ENCODE peak calls at places on chromosome 11, in nine cellular contexts. M is Panc1, H is HCT116, X is GM23338, Z is HepG2, P is prostate gland, D is transverse colon, U is endothelial cell of umbilical vein, B is breast epithelium. K is an unnamed sample.

GRCh38 chr11:66875376-66875775 is 18.5 kb downstream of the LRFN4 start:
- DNase-seq in M (no peak), H (no peak), X (no peak), Z (no peak), P (no peak), D (no peak), U (no peak), B (no peak), K (no peak)

GRCh38 chr11:30617762-30618161 is 31.6 kb upstream of the MPPED2 start:
- DNase-seq in M (no peak), H (no peak), X (peak; percentile 26), Z (no peak), P (no peak), D (no peak), U (no peak), B (no peak), K (no peak)

GRCh38 chr11:66293352-66293751 is 1.7 kb downstream of the TMEM151A start:
- DNase-seq in M (no peak), H (no peak), X (no peak), Z (no peak), P (no peak), D (no peak), U (no peak), B (no peak), K (no peak)

GRCh38 chr11:111635706-111636045 is 33.4 kb downstream of the SIK2 start:
- DNase-seq in M (no peak), H (no peak), X (no peak), Z (no peak), P (no peak), D (peak; percentile 24), U (no peak), B (no peak), K (no peak)

GRCh38 chr11:43830928-43831440 is 49.6 kb upstream of the ALKBH3 start:
- DNase-seq in M (peak; percentile 97), H (peak; percentile 98), X (no peak), Z (peak; percentile 82), P (no peak), D (peak; percentile 8), U (peak; percentile 93), B (no peak), K (no peak)

GRCh38 chr11:27649800-27650199 is 50.5 kb downstream of the BDNF start:
- DNase-seq in M (no peak), H (no peak), X (no peak), Z (no peak), P (no peak), D (no peak), U (no peak), B (no peak), K (no peak)

GRCh38 chr11:65355013-65355775 is 643 bp downstream of the TIGD3 start:
- DNase-seq in M (no peak), H (no peak), X (peak; percentile 64), Z (peak; percentile 15), P (no peak), D (peak; percentile 58), U (no peak), B (peak; percentile 55), K (no peak)

GRCh38 chr11:118872403-118872821 is 11.3 kb upstream of the CXCR5 start:
- DNase-seq in M (no peak), H (no peak), X (no peak), Z (no peak), P (no peak), D (peak; percentile 43), U (no peak), B (no peak), K (no peak)

GRCh38 chr11:101567086-101567485 is 16.7 kb downstream of the TRPC6 start:
- DNase-seq in M (no peak), H (no peak), X (peak; percentile 74), Z (no peak), P (no peak), D (no peak), U (no peak), B (no peak), K (no peak)

GRCh38 chr11:1448166-1448825 is 38.3 kb downstream of the MOB2 start:
- DNase-seq in M (no peak), H (no peak), X (no peak), Z (no peak), P (no peak), D (no peak), U (no peak), B (no peak), K (no peak)

GRCh38 chr11:43419460-43419859 is 60.7 kb downstream of the TTC17 start:
- DNase-seq in M (peak; percentile 15), H (peak; percentile 2), X (peak; percentile 59), Z (peak; percentile 25), P (peak; percentile 17), D (peak; percentile 21), U (peak; percentile 59), B (no peak), K (no peak)

GRCh38 chr11:270451-271208 is 7.6 kb upstream of the NLRP6 start:
- DNase-seq in M (no peak), H (no peak), X (no peak), Z (no peak), P (no peak), D (no peak), U (no peak), B (no peak), K (no peak)

GRCh38 chr11:266676-267439 is 11.3 kb upstream of the NLRP6 start:
- DNase-seq in M (no peak), H (no peak), X (peak; percentile 19), Z (no peak), P (no peak), D (no peak), U (no peak), B (no peak), K (peak; percentile 46)

GRCh38 chr11:271316-271715 is 6.9 kb upstream of the NLRP6 start:
- DNase-seq in M (no peak), H (no peak), X (no peak), Z (no peak), P (no peak), D (no peak), U (no peak), B (no peak), K (no peak)

GRCh38 chr11:269146-269890 is 8.9 kb upstream of the NLRP6 start:
- DNase-seq in M (peak; percentile 68), H (no peak), X (peak; percentile 18), Z (peak; percentile 21), P (no peak), D (no peak), U (no peak), B (no peak), K (peak; percentile 14)

GRCh38 chr11:267491-267994 is 10.7 kb upstream of the NLRP6 start:
- DNase-seq in M (no peak), H (no peak), X (no peak), Z (no peak), P (peak; percentile 46), D (peak; percentile 75), U (no peak), B (no peak), K (no peak)
- TF ChIP-seq POLR2AphosphoS5 in M (no peak), H (no peak), X (no peak), Z (no peak), P (no peak), D (peak; percentile 58), U (no peak), B (no peak), K (no peak)

GRCh38 chr11:122754553-122755322 is 83.6 kb upstream of the CRTAM start:
- DNase-seq in M (no peak), H (peak; percentile 10), X (peak; percentile 73), Z (peak; percentile 24), P (no peak), D (peak; percentile 11), U (no peak), B (no peak), K (no peak)
- TF ChIP-seq CTCF in M (peak; percentile 74), H (peak; percentile 66), X (peak; percentile 66), Z (peak; percentile 65), P (no peak), D (peak; percentile 16), U (peak; percentile 36), B (no peak), K (no peak)

GRCh38 chr11:9905562-9905961 is 241.7 kb downstream of the SWAP70 start:
- DNase-seq in M (no peak), H (no peak), X (peak; percentile 41), Z (no peak), P (no peak), D (no peak), U (no peak), B (no peak), K (no peak)

GRCh38 chr11:9901931-9902330 is 238.1 kb downstream of the SWAP70 start:
- DNase-seq in M (no peak), H (no peak), X (no peak), Z (no peak), P (no peak), D (no peak), U (no peak), B (no peak), K (no peak)

GRCh38 chr11:9903579-9903978 is 239.7 kb downstream of the SWAP70 start:
- DNase-seq in M (no peak), H (no peak), X (no peak), Z (no peak), P (no peak), D (no peak), U (no peak), B (no peak), K (no peak)

DNA sequence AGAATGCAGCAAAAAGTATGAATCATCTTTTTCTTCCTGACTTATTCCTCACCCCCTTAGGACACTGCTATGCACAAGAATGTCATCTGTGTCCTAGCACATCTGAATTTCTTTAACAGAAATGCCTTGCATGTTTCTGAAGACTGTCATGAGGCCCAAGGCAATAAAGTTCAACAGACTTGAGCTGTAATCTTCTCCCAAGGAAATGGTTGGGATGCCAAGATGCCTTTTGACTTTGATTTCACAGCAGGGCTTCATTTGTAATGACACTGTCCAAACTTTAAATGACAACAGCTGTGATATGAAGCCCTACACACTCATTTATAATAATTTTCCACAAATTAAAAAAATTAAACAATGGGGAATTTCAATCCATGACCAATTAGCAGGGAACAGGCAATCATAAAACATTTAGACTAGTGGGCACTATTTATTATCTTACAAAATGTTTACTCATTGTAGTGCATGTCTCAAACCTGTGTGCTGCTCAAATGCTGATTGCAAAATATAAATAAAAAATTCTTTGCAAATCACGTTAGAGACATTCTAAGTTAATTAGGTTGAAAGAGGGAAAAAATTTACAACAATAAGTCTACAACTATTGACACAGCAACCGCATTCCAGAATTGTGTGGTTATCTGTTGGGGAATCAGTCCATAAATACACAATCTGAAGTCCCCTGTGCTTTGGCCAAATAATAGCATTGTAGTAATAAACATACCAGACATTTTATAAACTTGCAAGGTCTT is 242.3 kb downstream of the SWAP70 start:
- DNase-seq in M (peak; percentile 81), H (peak; percentile 67), X (peak; percentile 86), Z (peak; percentile 56), P (peak; percentile 20), D (no peak), U (peak; percentile 71), B (no peak), K (no peak)
- H3K4me3 ChIP-seq in M (no peak overlapping the region), H (no peak overlapping the region), X (no peak overlapping the region), Z (no peak overlapping the region), P (no peak overlapping the region), D (no peak overlapping the region), U (no peak overlapping the region), B (no peak overlapping the region), K (no peak overlapping the region)

DNA sequence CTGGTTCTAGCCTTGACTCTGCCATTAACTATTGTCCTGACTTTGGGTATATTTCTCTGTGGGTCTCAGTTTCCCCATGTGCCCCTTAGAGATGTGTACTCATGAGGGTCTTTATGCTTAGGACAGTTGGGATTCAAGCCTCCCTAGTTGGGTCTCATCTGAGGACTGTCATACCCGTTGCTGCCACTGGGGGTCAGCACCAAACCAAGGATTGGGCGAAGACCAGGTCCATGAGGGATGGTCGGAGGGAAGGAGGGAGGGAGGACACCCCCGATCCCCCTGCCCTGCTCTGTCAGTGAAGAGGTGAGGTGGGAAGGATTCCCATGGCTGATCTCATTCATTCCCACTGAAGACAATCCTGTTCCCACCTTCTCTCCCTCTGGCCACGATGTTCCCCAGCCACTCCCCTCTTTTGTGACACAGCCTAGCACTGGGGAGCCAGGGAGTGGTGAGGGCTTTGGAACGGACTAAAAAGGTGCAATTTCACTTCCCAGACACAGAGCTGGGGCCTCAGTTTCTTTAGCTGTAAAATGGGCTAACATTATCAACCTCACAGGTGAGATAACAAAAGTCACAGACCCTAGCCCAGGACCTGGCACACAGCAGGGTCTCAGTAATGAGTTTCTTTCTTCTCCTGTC is 12.4 kb upstream of the KLHL35 start:
- DNase-seq in M (peak; percentile 64), H (peak; percentile 22), X (peak; percentile 89), Z (peak; percentile 56), P (peak; percentile 64), D (peak; percentile 77), U (peak; percentile 70), B (peak; percentile 78), K (no peak)
- TF ChIP-seq POLR2AphosphoS5 in M (no peak), H (no peak), X (no peak), Z (no peak), P (no peak), D (no peak), U (no peak), B (peak; percentile 30), K (no peak)